ENCODE peak calls at places on chromosome 11, in ten cellular contexts. One of them, this sample, is unnamed.

GRCh38 chr11:125626381-125626950 is 1.5 kb downstream of the CHEK1 start:
- DNase-seq in GM12892: peak; percentile 12
- DNase-seq in H1: no peak
- DNase-seq in HepG2: peak; percentile 79
- DNase-seq in breast epithelium: no peak
- DNase-seq in prostate gland: no peak
- DNase-seq in stomach: no peak
- DNase-seq in spleen: no peak
- DNase-seq in transverse colon: no peak
- DNase-seq in Panc1: peak; percentile 68
- DNase-seq in this sample: peak; percentile 93

GRCh38 chr11:73453562-73453961 is 77.4 kb downstream of the RELT start:
- DNase-seq in breast epithelium: no peak
- DNase-seq in transverse colon: no peak
- DNase-seq in stomach: no peak
- DNase-seq in spleen: no peak
- DNase-seq in prostate gland: no peak
- DNase-seq in HepG2: no peak
- DNase-seq in H1: no peak
- DNase-seq in Panc1: no peak
- DNase-seq in GM12892: no peak
- DNase-seq in this sample: no peak

GRCh38 chr11:3126207-3126865 is 38.8 kb downstream of the OSBPL5 start:
- DNase-seq in Panc1: no peak
- DNase-seq in GM12892: no peak
- DNase-seq in prostate gland: peak; percentile 68
- DNase-seq in HepG2: no peak
- DNase-seq in breast epithelium: peak; percentile 94
- DNase-seq in H1: no peak
- DNase-seq in spleen: peak; percentile 88
- DNase-seq in stomach: no peak
- DNase-seq in transverse colon: peak; percentile 93
- DNase-seq in this sample: no peak

GRCh38 chr11:2513441-2513840 is 68.6 kb downstream of the KCNQ1 start:
- DNase-seq in prostate gland: no peak
- DNase-seq in Panc1: no peak
- DNase-seq in transverse colon: peak; percentile 3
- DNase-seq in spleen: peak; percentile 62
- DNase-seq in HepG2: no peak
- DNase-seq in GM12892: peak; percentile 5
- DNase-seq in breast epithelium: peak; percentile 3
- DNase-seq in stomach: no peak
- DNase-seq in H1: no peak
- DNase-seq in this sample: no peak

GRCh38 chr11:118684187-118684586 is 4.7 kb upstream of the TREH start:
- DNase-seq in stomach: no peak
- DNase-seq in spleen: no peak
- DNase-seq in H1: no peak
- DNase-seq in HepG2: no peak
- DNase-seq in GM12892: no peak
- DNase-seq in breast epithelium: no peak
- DNase-seq in Panc1: no peak
- DNase-seq in transverse colon: no peak
- DNase-seq in prostate gland: no peak
- DNase-seq in this sample: no peak

GRCh38 chr11:118921929-118922744 is 3.6 kb downstream of the BCL9L start:
- DNase-seq in spleen: peak; percentile 83
- DNase-seq in breast epithelium: peak; percentile 79
- DNase-seq in GM12892: no peak
- DNase-seq in HepG2: peak; percentile 80
- DNase-seq in Panc1: no peak
- DNase-seq in H1: peak; percentile 73
- DNase-seq in transverse colon: peak; percentile 81
- DNase-seq in prostate gland: peak; percentile 87
- DNase-seq in stomach: peak; percentile 88
- DNase-seq in this sample: peak; percentile 88

GRCh38 chr11:82557274-82557673 is 176.4 kb downstream of the FAM181B start:
- DNase-seq in GM12892: no peak
- DNase-seq in breast epithelium: no peak
- DNase-seq in spleen: peak; percentile 76
- DNase-seq in transverse colon: peak; percentile 28
- DNase-seq in Panc1: no peak
- DNase-seq in HepG2: no peak
- DNase-seq in prostate gland: no peak
- DNase-seq in H1: no peak
- DNase-seq in stomach: no peak
- DNase-seq in this sample: no peak

GRCh38 chr11:3745161-3745560 is 52.2 kb downstream of the NUP98 start:
- DNase-seq in spleen: no peak
- DNase-seq in breast epithelium: no peak
- DNase-seq in Panc1: no peak
- DNase-seq in GM12892: no peak
- DNase-seq in HepG2: no peak
- DNase-seq in stomach: no peak
- DNase-seq in transverse colon: no peak
- DNase-seq in prostate gland: peak; percentile 25
- DNase-seq in H1: no peak
- DNase-seq in this sample: no peak

GRCh38 chr11:104159356-104159755 is 4.6 kb downstream of the PDGFD start:
- DNase-seq in breast epithelium: no peak
- DNase-seq in spleen: no peak
- DNase-seq in GM12892: no peak
- DNase-seq in transverse colon: no peak
- DNase-seq in prostate gland: no peak
- DNase-seq in stomach: no peak
- DNase-seq in H1: no peak
- DNase-seq in HepG2: no peak
- DNase-seq in Panc1: no peak
- DNase-seq in this sample: no peak

GRCh38 chr11:75920886-75921285 is 105.9 kb downstream of the UVRAG start:
- DNase-seq in GM12892: no peak
- DNase-seq in HepG2: no peak
- DNase-seq in transverse colon: no peak
- DNase-seq in prostate gland: no peak
- DNase-seq in H1: no peak
- DNase-seq in spleen: no peak
- DNase-seq in breast epithelium: no peak
- DNase-seq in Panc1: no peak
- DNase-seq in stomach: no peak
- DNase-seq in this sample: no peak

GRCh38 chr11:6622261-6623171 is 3.3 kb upstream of the TPP1 start:
- DNase-seq in transverse colon: no peak
- DNase-seq in prostate gland: no peak
- DNase-seq in H1: no peak
- DNase-seq in spleen: peak; percentile 75
- DNase-seq in GM12892: no peak
- DNase-seq in stomach: no peak
- DNase-seq in HepG2: no peak
- DNase-seq in Panc1: no peak
- DNase-seq in breast epithelium: no peak
- DNase-seq in this sample: no peak
- TF ChIP-seq POLR2AphosphoS5 in transverse colon: no peak
- TF ChIP-seq POLR2AphosphoS5 in prostate gland: no peak
- TF ChIP-seq POLR2AphosphoS5 in H1: no peak
- TF ChIP-seq POLR2AphosphoS5 in spleen: peak; percentile 62
- TF ChIP-seq POLR2AphosphoS5 in GM12892: no peak
- TF ChIP-seq POLR2AphosphoS5 in stomach: no peak
- TF ChIP-seq POLR2AphosphoS5 in HepG2: no peak
- TF ChIP-seq POLR2AphosphoS5 in Panc1: no peak
- TF ChIP-seq POLR2AphosphoS5 in breast epithelium: no peak
- TF ChIP-seq POLR2AphosphoS5 in this sample: no peak

DNA sequence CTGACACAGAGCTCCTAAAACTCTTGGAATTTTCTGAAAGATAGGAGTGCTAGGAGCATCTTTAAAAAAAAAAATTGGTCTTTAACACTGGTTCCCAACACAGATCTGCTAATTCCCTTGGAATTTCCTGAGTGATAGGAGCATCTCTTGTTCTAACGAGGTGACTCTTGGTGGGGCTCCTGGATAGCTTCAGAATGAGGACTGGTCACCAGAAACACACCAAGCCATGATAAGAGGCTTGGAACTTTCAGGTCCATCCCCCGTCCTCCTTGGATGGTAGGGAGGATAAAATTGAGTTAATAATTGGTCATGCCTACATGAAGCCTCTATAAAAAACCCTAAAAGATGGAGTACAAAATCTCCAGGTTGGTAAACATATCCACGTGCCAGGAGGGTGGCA is 64.5 kb upstream of the LDLRAD3 start:
- DNase-seq in spleen: no peak
- DNase-seq in transverse colon: no peak
- DNase-seq in breast epithelium: no peak
- DNase-seq in GM12892: no peak
- DNase-seq in Panc1: no peak
- DNase-seq in prostate gland: no peak
- DNase-seq in H1: no peak
- DNase-seq in stomach: no peak
- DNase-seq in HepG2: no peak
- DNase-seq in this sample: no peak
- TF ChIP-seq POLR2AphosphoS5 in spleen: no peak
- TF ChIP-seq POLR2AphosphoS5 in transverse colon: no peak
- TF ChIP-seq POLR2AphosphoS5 in breast epithelium: no peak
- TF ChIP-seq POLR2AphosphoS5 in GM12892: no peak
- TF ChIP-seq POLR2AphosphoS5 in Panc1: no peak
- TF ChIP-seq POLR2AphosphoS5 in prostate gland: no peak
- TF ChIP-seq POLR2AphosphoS5 in H1: no peak
- TF ChIP-seq POLR2AphosphoS5 in stomach: no peak
- TF ChIP-seq POLR2AphosphoS5 in HepG2: no peak
- TF ChIP-seq POLR2AphosphoS5 in this sample: no peak

DNA sequence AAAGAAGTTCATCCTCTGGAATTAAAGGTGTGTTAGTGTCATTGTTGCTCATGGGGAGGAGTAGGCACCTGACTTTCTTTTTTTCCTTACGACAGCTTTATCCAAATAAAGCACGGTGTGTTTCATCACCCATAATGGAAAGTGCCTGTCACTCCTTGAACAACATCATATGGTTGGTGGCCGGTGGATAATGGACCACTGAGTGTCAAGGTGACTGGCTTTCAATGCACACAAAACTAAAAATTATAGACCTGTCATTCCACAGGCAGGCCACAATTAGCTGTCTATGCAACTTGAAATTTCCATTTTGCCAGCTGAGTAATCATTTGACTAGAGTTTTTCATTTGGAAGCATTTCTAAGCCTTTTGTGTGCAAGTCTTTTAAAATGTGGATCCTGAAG is 45.0 kb upstream of the MPPED2 start:
- DNase-seq in H1: no peak
- DNase-seq in Panc1: no peak
- DNase-seq in GM12892: no peak
- DNase-seq in breast epithelium: no peak
- DNase-seq in stomach: no peak
- DNase-seq in prostate gland: no peak
- DNase-seq in HepG2: no peak
- DNase-seq in transverse colon: no peak
- DNase-seq in spleen: no peak
- DNase-seq in this sample: no peak
- TF ChIP-seq POLR2AphosphoS5 in H1: no peak
- TF ChIP-seq POLR2AphosphoS5 in Panc1: no peak
- TF ChIP-seq POLR2AphosphoS5 in GM12892: no peak
- TF ChIP-seq POLR2AphosphoS5 in breast epithelium: no peak
- TF ChIP-seq POLR2AphosphoS5 in stomach: no peak
- TF ChIP-seq POLR2AphosphoS5 in prostate gland: no peak
- TF ChIP-seq POLR2AphosphoS5 in HepG2: no peak
- TF ChIP-seq POLR2AphosphoS5 in transverse colon: no peak
- TF ChIP-seq POLR2AphosphoS5 in spleen: no peak
- TF ChIP-seq POLR2AphosphoS5 in this sample: no peak

GRCh38 chr11:115060840-115061239 is 382.5 kb downstream of the NXPE2 start:
- DNase-seq in HepG2: no peak
- DNase-seq in Panc1: no peak
- DNase-seq in spleen: no peak
- DNase-seq in stomach: no peak
- DNase-seq in H1: no peak
- DNase-seq in prostate gland: no peak
- DNase-seq in GM12892: no peak
- DNase-seq in breast epithelium: no peak
- DNase-seq in transverse colon: no peak
- DNase-seq in this sample: no peak

GRCh38 chr11:115052601-115053000 is 374.3 kb downstream of the NXPE2 start:
- DNase-seq in prostate gland: no peak
- DNase-seq in H1: no peak
- DNase-seq in GM12892: no peak
- DNase-seq in Panc1: no peak
- DNase-seq in spleen: no peak
- DNase-seq in breast epithelium: no peak
- DNase-seq in stomach: no peak
- DNase-seq in HepG2: no peak
- DNase-seq in transverse colon: no peak
- DNase-seq in this sample: no peak

GRCh38 chr11:115056514-115056913 is 378.2 kb downstream of the NXPE2 start:
- DNase-seq in spleen: no peak
- DNase-seq in H1: no peak
- DNase-seq in prostate gland: no peak
- DNase-seq in stomach: no peak
- DNase-seq in breast epithelium: no peak
- DNase-seq in GM12892: no peak
- DNase-seq in HepG2: no peak
- DNase-seq in Panc1: no peak
- DNase-seq in transverse colon: no peak
- DNase-seq in this sample: no peak

GRCh38 chr11:115051938-115052590 is 373.7 kb downstream of the NXPE2 start:
- DNase-seq in spleen: no peak
- DNase-seq in stomach: no peak
- DNase-seq in HepG2: no peak
- DNase-seq in H1: no peak
- DNase-seq in transverse colon: no peak
- DNase-seq in Panc1: no peak
- DNase-seq in GM12892: no peak
- DNase-seq in prostate gland: no peak
- DNase-seq in breast epithelium: no peak
- DNase-seq in this sample: no peak

DNA sequence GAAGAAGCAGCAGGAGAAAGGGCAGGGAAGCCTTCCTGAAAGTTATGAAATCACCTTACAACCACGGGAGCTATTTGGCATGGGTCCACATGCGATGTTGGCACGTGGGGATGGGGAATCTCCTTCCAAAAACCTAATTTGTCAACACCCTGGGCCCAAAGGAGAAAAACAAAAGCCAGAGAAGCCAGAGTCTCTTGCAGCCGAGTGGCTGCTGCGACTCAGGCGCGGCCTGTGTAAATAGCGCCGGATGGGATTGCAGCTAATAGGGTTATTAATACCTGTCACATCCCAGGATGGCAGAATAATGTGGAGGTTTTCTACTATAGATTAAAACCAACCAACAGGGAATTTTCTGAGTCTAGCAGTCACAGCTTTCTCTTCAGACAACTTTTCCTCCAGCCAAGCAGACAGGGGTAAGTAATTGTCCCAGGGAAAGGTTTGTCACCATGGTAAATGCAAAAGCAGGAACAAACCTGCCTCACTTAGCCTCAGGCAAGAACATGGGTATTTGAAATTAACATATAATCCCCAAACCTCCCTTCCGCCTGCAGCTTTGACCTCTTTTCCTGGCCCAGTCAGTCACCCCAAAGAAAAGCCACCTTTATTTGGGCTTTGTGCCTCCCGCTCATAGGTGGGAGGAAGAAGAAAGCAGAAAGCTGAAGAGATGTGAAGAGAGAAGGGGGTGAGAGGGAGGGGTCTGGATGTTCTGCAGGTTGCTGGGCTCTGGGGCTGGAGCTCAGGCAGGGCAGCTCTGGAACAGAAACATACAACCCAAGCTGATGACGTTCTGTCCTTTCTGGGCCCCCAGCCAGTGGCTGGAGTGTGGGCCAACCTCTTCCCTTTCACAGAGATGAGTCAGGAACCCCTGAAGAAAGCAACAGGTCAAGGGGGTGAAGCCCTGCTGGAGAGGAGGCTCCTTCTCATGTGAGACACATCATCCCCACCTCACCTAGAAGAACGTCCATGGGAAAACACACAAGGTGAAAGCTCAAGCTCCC is 376.5 kb downstream of the NXPE2 start:
- DNase-seq in prostate gland: no peak
- DNase-seq in H1: no peak
- DNase-seq in spleen: no peak
- DNase-seq in Panc1: no peak
- DNase-seq in GM12892: no peak
- DNase-seq in HepG2: no peak
- DNase-seq in transverse colon: no peak
- DNase-seq in stomach: no peak
- DNase-seq in breast epithelium: peak; percentile 37
- DNase-seq in this sample: no peak
- TF ChIP-seq POLR2AphosphoS5 in prostate gland: no peak
- TF ChIP-seq POLR2AphosphoS5 in H1: no peak
- TF ChIP-seq POLR2AphosphoS5 in spleen: no peak
- TF ChIP-seq POLR2AphosphoS5 in Panc1: no peak
- TF ChIP-seq POLR2AphosphoS5 in GM12892: no peak
- TF ChIP-seq POLR2AphosphoS5 in HepG2: no peak
- TF ChIP-seq POLR2AphosphoS5 in transverse colon: no peak
- TF ChIP-seq POLR2AphosphoS5 in stomach: no peak
- TF ChIP-seq POLR2AphosphoS5 in breast epithelium: no peak
- TF ChIP-seq POLR2AphosphoS5 in this sample: no peak

This sample was measured in GM23338.